ENCODE peak calls at places on chromosome 17, in five cellular contexts. G is hippocampal formation, N is NCI-H1694, J is fibroblast of the aortic adventitia, I is bronchial epithelial cell. E is an unnamed sample.

GRCh38 chr17:50844117-50844700 is 8.8 kb downstream of the WFIKKN2 start:
- DNase-seq in I (no peak), G (peak), J (no peak), N (no peak), E (no peak)

GRCh38 chr17:59572301-59572924 is 7.0 kb downstream of the DHX40 start:
- DNase-seq in I (no peak), G (no peak), J (peak), N (no peak), E (no peak)

GRCh38 chr17:63963123-63963522 is 9.6 kb downstream of the SCN4A start:
- DNase-seq in J (no peak), N (no peak), G (no peak), I (no peak), E (no peak)

GRCh38 chr17:62405451-62405850 is 18.2 kb upstream of the METTL2A start:
- DNase-seq in J (no peak), I (no peak), N (no peak), G (no peak), E (no peak)

GRCh38 chr17:59167571-59168001 is 12.0 kb downstream of the PRR11 start:
- DNase-seq in G (no peak), J (peak), N (no peak), I (peak), E (no peak)

GRCh38 chr17:66667491-66668030 is 167.4 kb upstream of the CACNG5 start:
- DNase-seq in N (no peak), J (no peak), I (no peak), G (no peak), E (peak)

GRCh38 chr17:10276436-10276835 is 78.0 kb upstream of the GAS7 start:
- DNase-seq in J (no peak), N (no peak), G (no peak), I (no peak), E (no peak)

GRCh38 chr17:81928497-81929252 is 1.1 kb upstream of the MAFG start:
- DNase-seq in J (no peak), N (no peak), G (no peak), I (no peak), E (no peak)

GRCh38 chr17:39591958-39592954 is 15.5 kb downstream of the NEUROD2 start:
- DNase-seq in G (no peak), N (peak), J (peak), I (peak), E (no peak)

GRCh38 chr17:28716740-28717577 is 709 bp downstream of the RAB34 start:
- DNase-seq in I (no peak), G (no peak), N (no peak), J (peak), E (no peak)

GRCh38 chr17:69525920-69526841 is 111.7 kb downstream of the MAP2K6 start:
- DNase-seq in J (peak), I (peak), G (peak), N (peak), E (no peak)

GRCh38 chr17:77893144-77894044 is 65.1 kb upstream of the TNRC6C start:
- DNase-seq in J (no peak), N (no peak), I (no peak), G (no peak), E (no peak)

GRCh38 chr17:38511126-38512108 is 83.2 kb downstream of the ARHGAP23 start:
- DNase-seq in G (no peak), J (peak), I (peak), N (no peak), E (no peak)

GRCh38 chr17:280216-280615 is 72.4 kb downstream of the RPH3AL start:
- DNase-seq in I (no peak), J (no peak), G (no peak), N (no peak), E (no peak)

GRCh38 chr17:9470171-9470570 is 105.4 kb downstream of the STX8 start:
- DNase-seq in I (no peak), G (no peak), N (no peak), J (no peak), E (peak)

GRCh38 chr17:68892658-68893057 is 62.5 kb downstream of the ABCA8 start:
- DNase-seq in I (no peak), J (no peak), G (no peak), N (no peak), E (no peak)

GRCh38 chr17:19354748-19355147 is 7.8 kb downstream of the B9D1 start:
- DNase-seq in N (no peak), G (no peak), J (no peak), I (no peak), E (no peak)